ENCODE peak calls at places on chromosomes 3 and 15, in eight cellular contexts. Z is NCI-H1417, M is iris pigment epithelial cell, Y is epithelial cell of prostate, W is choroid plexus epithelial cell, O is adrenal gland, B is iPS-NIHi11, G is NCI-H774. E is an unnamed sample.

GRCh38 chr3:190512666-190513065 is 1.2 kb upstream of the IL1RAP start:
- DNase-seq in Z (no peak), Y (no peak), W (no peak), G (no peak), B (no peak), O (no peak), M (no peak), E (no peak)

GRCh38 chr3:195003893-195004289 is 267.1 kb downstream of the XXYLT1 start:
- DNase-seq in G (no peak), W (no peak), Y (no peak), O (peak; percentile 13), M (no peak), Z (no peak), B (no peak), E (no peak)

GRCh38 chr15:51025454-51025846 is 69.3 kb downstream of the TNFAIP8L3 start:
- DNase-seq in B (no peak), G (no peak), Y (no peak), M (no peak), O (no peak), Z (no peak), W (no peak), E (no peak)

GRCh38 chr3:165749817-165750216 is 87.4 kb downstream of the BCHE start:
- DNase-seq in G (no peak), W (no peak), M (no peak), Z (no peak), O (no peak), B (no peak), Y (no peak), E (peak; percentile 9)

GRCh38 chr3:55687526-55687925 is 200.4 kb upstream of the WNT5A start:
- DNase-seq in M (no peak), Y (no peak), W (no peak), G (no peak), O (no peak), B (no peak), Z (no peak), E (no peak)

GRCh38 chr3:24042174-24042878 is 97.2 kb downstream of the NR1D2 start:
- DNase-seq in Z (no peak), O (no peak), G (no peak), B (no peak), M (peak; percentile 65), W (peak; percentile 61), Y (no peak), E (no peak)

GRCh38 chr3:23601020-23601822 is 204.5 kb upstream of the UBE2E1 start:
- DNase-seq in B (no peak), W (peak; percentile 41), Z (no peak), O (no peak), M (peak; percentile 36), Y (no peak), G (no peak), E (no peak)

GRCh38 chr3:182739619-182740018 is 53.7 kb upstream of the ATP11B start:
- DNase-seq in M (peak; percentile 89), Z (peak; percentile 56), W (peak; percentile 89), G (no peak), B (no peak), Y (no peak), O (no peak), E (peak; percentile 48)

GRCh38 chr3:10192953-10193691 is 28.4 kb downstream of the IRAK2 start:
- DNase-seq in G (no peak), B (peak; percentile 68), W (peak; percentile 92), Z (no peak), O (peak; percentile 84), M (peak; percentile 94), Y (peak; percentile 82), E (peak; percentile 96)

GRCh38 chr3:160403028-160403545 is 3.6 kb downstream of the SMC4 start:
- DNase-seq in O (no peak), Z (no peak), Y (no peak), M (peak; percentile 17), B (no peak), W (peak; percentile 33), G (peak; percentile 22), E (peak; percentile 17)

GRCh38 chr3:39255503-39256325 is 24.1 kb downstream of the CX3CR1 start:
- DNase-seq in Z (no peak), Y (no peak), B (no peak), O (no peak), W (no peak), M (no peak), G (no peak), E (no peak)

GRCh38 chr3:142087676-142088075 is 61.7 kb downstream of the TFDP2 start:
- DNase-seq in G (no peak), M (peak; percentile 58), O (no peak), Y (peak; percentile 51), W (peak; percentile 24), B (no peak), Z (no peak), E (peak; percentile 54)

GRCh38 chr15:89090791-89091666 is 2.8 kb downstream of the ABHD2 start:
- DNase-seq in M (peak; percentile 86), G (no peak), Y (no peak), W (peak; percentile 66), O (peak; percentile 91), B (no peak), Z (no peak), E (peak; percentile 83)

GRCh38 chr3:169515132-169515531 is 148.4 kb downstream of the MECOM start:
- DNase-seq in Y (no peak), M (no peak), G (no peak), W (no peak), Z (no peak), B (no peak), O (no peak), E (no peak)